ENCODE peak calls at places on chromosomes 7 and 10, in six cellular contexts. W, O, B, M, V and X are unnamed samples. For H3K4me1, the result is how much of the 10 kb centered on the place peaks cover.

GRCh38 chr7:103119791-103120291 is 29.1 kb downstream of the NAPEPLD start:
- DNase-seq in V (no peak), W (no peak), O (no peak), M (no peak), B (no peak), X (no peak)

GRCh38 chr7:3955751-3956696 is 655.0 kb downstream of the SDK1 start:
- DNase-seq in W (no peak), M (no peak), B (no peak), V (no peak), O (no peak), X (no peak)

GRCh38 chr10:88004451-88004850 is 141.0 kb downstream of the PTEN start:
- DNase-seq in B (no peak), M (no peak), W (no peak), O (no peak), V (no peak), X (no peak)

GRCh38 chr7:121372376-121373024 is 23.6 kb downstream of the FAM3C start:
- DNase-seq in M (no peak), B (no peak), W (no peak), O (no peak), V (no peak), X (no peak)

GRCh38 chr10:28541695-28542365 is 8.9 kb downstream of the WAC start:
- DNase-seq in O (no peak), B (no peak), W (peak), M (no peak), V (no peak), X (no peak)

GRCh38 chr7:27923308-27923980 is 183.5 kb downstream of the TAX1BP1 start:
- DNase-seq in W (no peak), V (peak), B (no peak), O (no peak), M (peak), X (no peak)

GRCh38 chr10:43119416-43120115 is 18.7 kb upstream of the CSGALNACT2 start:
- DNase-seq in M (no peak), V (peak), O (no peak), B (peak), W (no peak), X (peak)

GRCh38 chr7:145036592-145037386 is 200.9 kb upstream of the TPK1 start:
- DNase-seq in M (no peak), B (peak), O (no peak), W (peak), V (no peak), X (peak)

GRCh38 chr7:124989911-124990310 is 60.3 kb upstream of the POT1 start:
- DNase-seq in V (no peak), B (no peak), M (no peak), W (no peak), O (no peak), X (no peak)

GRCh38 chr7:86913709-86914108 is 145.7 kb downstream of the ELAPOR2 start:
- DNase-seq in V (no peak), B (no peak), W (peak), O (no peak), M (no peak), X (no peak)

GRCh38 chr10:22466763-22467334 is 121.6 kb downstream of the SPAG6 start:
- DNase-seq in B (no peak), O (no peak), V (no peak), W (no peak), M (no peak), X (no peak)

GRCh38 chr7:4803397-4804241 is 28.2 kb downstream of the AP5Z1 start:
- DNase-seq in O (peak), W (no peak), B (no peak), V (no peak), M (no peak), X (no peak)

GRCh38 chr10:18545626-18546025 is 105.8 kb downstream of the NSUN6 start:
- DNase-seq in W (peak), B (no peak), V (no peak), O (no peak), M (no peak), X (no peak)

GRCh38 chr7:133679977-133680376 is 427.1 kb downstream of the EXOC4 start:
- DNase-seq in V (no peak), M (no peak), W (no peak), B (no peak), O (no peak), X (no peak)

GRCh38 chr7:100435401-100436304 is 644 bp downstream of the PPP1R35 start:
- DNase-seq in O (peak), M (peak), B (peak), W (peak), V (peak), X (peak)

GRCh38 chr10:58436071-58436470 is 50.9 kb downstream of the TFAM start:
- DNase-seq in M (no peak), W (no peak), O (no peak), V (no peak), B (no peak), X (no peak)

GRCh38 chr10:113524120-113524519 is 28.7 kb upstream of the HABP2 start:
- DNase-seq in M (no peak), W (no peak), O (no peak), V (no peak), B (no peak), X (peak)

GRCh38 chr10:126387041-126387908 is 1.0 kb downstream of the ADAM12 start:
- DNase-seq in O (peak), B (peak), M (peak), V (peak), W (peak), X (peak)

GRCh38 chr10:94194256-94194655 is 168.5 kb downstream of the NOC3L start:
- DNase-seq in O (no peak), B (no peak), W (no peak), V (no peak), M (no peak), X (no peak)

GRCh38 chr7:127835679-127836078 is 183.7 kb downstream of the SND1 start:
- DNase-seq in W (no peak), O (no peak), V (no peak), B (no peak), M (no peak), X (no peak)

GRCh38 chr10:71748671-71749191 is 24.6 kb downstream of the VSIR start:
- DNase-seq in W (peak), O (no peak), B (peak), V (peak), M (peak), X (no peak)

GRCh38 chr7:50448823-50449222 is 1.3 kb downstream of the FIGNL1 start:
- DNase-seq in O (no peak), M (no peak), V (no peak), B (no peak), W (no peak), X (no peak)

GRCh38 chr7:50449501-50449880 is 659 bp downstream of the FIGNL1 start:
- DNase-seq in W (no peak), V (no peak), M (no peak), B (no peak), O (no peak), X (no peak)

GRCh38 chr7:50450691-50451051 is 521 bp upstream of the FIGNL1 start:
- DNase-seq in M (peak), O (peak), W (peak), B (peak), V (peak), X (no peak)

GRCh38 chr7:50449881-50450690 is at the start of gene FIGNL1:
- DNase-seq in O (peak), M (peak), W (peak), B (peak), V (peak), X (peak)

GRCh38 chr7:50446542-50446960 is 3.6 kb downstream of the FIGNL1 start:
- DNase-seq in B (no peak), W (no peak), V (no peak), O (no peak), M (no peak), X (peak)
- H3K4me1 ChIP-seq in B (under half), W (under half), V (under half), O (under half), M (under half), X (under half)

GRCh38 chr7:47535704-47536628 is 45.9 kb downstream of the TNS3 start:
- DNase-seq in O (no peak), M (peak), W (peak), B (no peak), V (no peak), X (no peak)

GRCh38 chr7:47537716-47538640 is 43.9 kb downstream of the TNS3 start:
- DNase-seq in B (peak), W (no peak), V (no peak), M (peak), O (no peak), X (no peak)

GRCh38 chr7:47535033-47535703 is 46.7 kb downstream of the TNS3 start:
- DNase-seq in B (no peak), W (peak), M (no peak), V (no peak), O (no peak), X (peak)

GRCh38 chr7:47538846-47539311 is 43.0 kb downstream of the TNS3 start:
- DNase-seq in B (peak), V (no peak), W (no peak), O (no peak), M (peak), X (no peak)

GRCh38 chr7:47536705-47537611 is 45.0 kb downstream of the TNS3 start:
- DNase-seq in O (no peak), V (peak), W (peak), B (peak), M (peak), X (no peak)
- H3K4me1 ChIP-seq in O (under half), V (under half), W (under half), B (under half), M (half or more), X (half or more)

GRCh38 chr7:105764506-105764905 is 111.9 kb downstream of the ATXN7L1 start:
- DNase-seq in B (no peak), V (no peak), W (no peak), M (no peak), O (no peak), X (no peak)

GRCh38 chr7:105765846-105766245 is 110.6 kb downstream of the ATXN7L1 start:
- DNase-seq in M (no peak), V (no peak), O (no peak), B (no peak), W (no peak), X (no peak)

GRCh38 chr7:105768898-105769507 is 107.4 kb downstream of the ATXN7L1 start:
- DNase-seq in B (no peak), O (no peak), V (no peak), M (no peak), W (no peak), X (no peak)

GRCh38 chr7:105768117-105768516 is 108.3 kb downstream of the ATXN7L1 start:
- DNase-seq in B (no peak), W (no peak), V (no peak), O (no peak), M (no peak), X (no peak)

DNA sequence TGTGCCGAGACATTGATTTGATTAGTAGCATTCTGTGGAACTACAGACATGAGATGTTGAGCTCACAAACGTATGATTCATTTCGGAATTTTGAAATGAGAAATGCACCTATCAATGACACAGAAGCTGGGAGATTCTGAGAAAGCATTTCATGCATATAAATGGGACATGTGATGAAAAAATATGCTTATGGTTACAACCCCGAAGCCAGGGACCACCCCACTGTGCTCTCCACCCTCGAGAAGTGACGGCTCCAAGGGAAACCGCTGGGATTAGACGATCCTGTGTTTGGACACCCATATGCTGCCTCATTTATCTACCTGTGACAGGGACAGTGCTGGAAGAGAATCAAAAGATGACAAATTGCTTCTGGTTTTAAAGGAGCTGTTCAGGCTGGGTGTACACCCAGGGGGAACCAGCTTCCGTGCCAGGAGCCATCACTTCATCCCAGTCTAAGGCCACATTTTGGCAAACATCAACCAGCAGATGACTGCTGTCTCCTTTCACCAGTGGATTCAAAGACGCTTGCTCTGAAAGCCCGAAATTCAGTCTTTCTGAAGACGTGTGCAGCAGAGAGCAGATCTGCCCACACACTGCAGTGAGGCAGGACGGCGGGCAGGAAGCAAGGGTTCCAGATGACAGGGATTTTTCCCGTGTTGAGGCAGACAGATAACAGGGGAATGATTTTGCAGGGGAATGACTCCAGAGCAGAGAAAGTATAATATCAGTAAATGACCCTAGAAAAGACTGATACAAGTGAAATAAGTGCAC is 109.8 kb downstream of the ATXN7L1 start:
- DNase-seq in O (no peak), W (no peak), M (no peak), B (no peak), V (no peak), X (no peak)
- H3K4me1 ChIP-seq in O (under half), W (under half), M (under half), B (under half), V (under half), X (under half)

GRCh38 chr7:34322841-34323240 is 335.2 kb upstream of the NPSR1 start:
- DNase-seq in B (no peak), O (no peak), M (no peak), W (no peak), V (no peak), X (no peak)
- H3K4me1 ChIP-seq in B (under half), O (under half), M (under half), W (under half), V (under half), X (under half)

DNA sequence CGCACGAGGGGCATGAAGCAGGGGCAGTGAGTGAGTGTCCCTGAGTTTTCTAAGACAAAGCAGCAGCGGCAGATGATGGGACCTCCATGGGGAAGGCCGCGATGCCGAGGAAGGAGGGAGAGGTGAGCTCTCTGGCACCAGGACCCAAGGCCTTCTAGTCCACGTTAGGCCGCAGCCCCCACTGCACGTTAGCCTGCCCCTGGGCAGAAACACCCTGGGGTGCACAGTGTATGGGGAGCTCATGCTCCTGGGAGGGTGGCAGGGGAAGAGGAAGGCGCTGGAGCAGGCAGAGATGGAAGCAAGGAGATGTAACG is 97.3 kb upstream of the IKZF1 start:
- DNase-seq in W (no peak), V (peak), B (no peak), O (no peak), M (no peak), X (no peak)
- H3K4me1 ChIP-seq in W (under half), V (under half), B (under half), O (under half), M (under half), X (under half)

GRCh38 chr7:157373493-157373892 is 36.7 kb downstream of the DNAJB6 start:
- DNase-seq in V (no peak), W (no peak), M (no peak), B (no peak), O (no peak), X (no peak)
- H3K4me1 ChIP-seq in V (under half), W (under half), M (half or more), B (under half), O (under half), X (under half)

DNA sequence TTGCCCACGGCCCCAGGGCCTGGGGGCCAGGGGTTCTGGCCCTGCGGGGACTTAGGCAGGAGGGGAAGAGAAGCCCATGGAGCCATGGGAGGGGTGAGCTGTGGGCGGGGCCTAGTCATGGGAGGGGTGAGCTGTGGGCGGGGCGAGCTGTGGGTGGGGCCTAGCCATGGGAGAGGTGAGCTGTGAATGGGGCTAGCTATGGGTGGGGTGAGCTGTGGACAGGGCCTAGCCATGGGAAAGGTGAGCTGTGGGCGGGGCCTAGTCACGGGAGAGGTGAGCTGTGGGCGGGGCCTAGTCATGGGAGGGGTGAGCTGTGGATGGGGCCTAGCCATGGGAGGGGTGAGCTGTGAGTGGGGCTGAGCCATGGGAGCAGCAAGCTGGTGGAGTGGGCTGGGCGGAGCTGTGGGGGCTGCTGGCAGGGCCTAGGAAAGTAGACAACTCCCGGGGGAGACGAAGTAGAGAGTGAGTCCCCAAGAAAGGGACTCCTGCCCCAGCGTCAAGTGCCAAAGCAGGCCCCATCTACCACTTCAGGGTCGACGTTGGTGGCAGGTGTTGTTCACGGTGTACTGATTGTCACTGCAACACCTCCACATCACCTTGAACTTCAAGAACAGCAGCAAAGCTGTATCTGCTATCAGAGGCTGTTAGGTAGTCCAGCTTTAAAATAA is 19.2 kb upstream of the TTYH3 start:
- DNase-seq in W (no peak), B (no peak), O (peak), M (no peak), V (peak), X (peak)
- H3K4me1 ChIP-seq in W (under half), B (under half), O (under half), M (half or more), V (under half), X (under half)

GRCh38 chr10:95275726-95276366 is 15.0 kb downstream of the PDLIM1 start:
- DNase-seq in W (no peak), M (no peak), O (no peak), V (no peak), B (no peak), X (no peak)
- H3K4me1 ChIP-seq in W (under half), M (half or more), O (under half), V (under half), B (half or more), X (half or more)

GRCh38 chr10:130961506-130962239 is 349.8 kb downstream of the TCERG1L start:
- DNase-seq in M (no peak), O (no peak), B (no peak), V (no peak), W (no peak), X (no peak)

GRCh38 chr10:130959752-130960195 is 351.7 kb downstream of the TCERG1L start:
- DNase-seq in V (no peak), M (no peak), O (no peak), W (no peak), B (no peak), X (no peak)

GRCh38 chr10:130958981-130959751 is 352.4 kb downstream of the TCERG1L start:
- DNase-seq in W (no peak), V (no peak), B (no peak), O (peak), M (no peak), X (no peak)

GRCh38 chr10:130962240-130963051 is 349.1 kb downstream of the TCERG1L start:
- DNase-seq in O (no peak), V (no peak), W (no peak), M (no peak), B (no peak), X (no peak)

GRCh38 chr10:130960531-130960930 is 351.0 kb downstream of the TCERG1L start:
- DNase-seq in V (no peak), O (peak), W (no peak), M (no peak), B (no peak), X (no peak)
- H3K4me1 ChIP-seq in V (under half), O (under half), W (under half), M (under half), B (under half), X (under half)

GRCh38 chr7:148718431-148718830 is 19.7 kb downstream of the CUL1 start:
- DNase-seq in V (no peak), O (no peak), W (no peak), M (no peak), B (no peak), X (no peak)
- H3K4me1 ChIP-seq in V (under half), O (under half), W (under half), M (half or more), B (under half), X (under half)